ENCODE peak calls at places on chromosomes 7 and 10, in seven cellular contexts. N, G, M, P, X, J and F are unnamed samples.

GRCh38 chr7:21884496-21884895 is 61.2 kb downstream of the CDCA7L start:
- DNase-seq in N (no peak), G (no peak), M (no peak), P (no peak), X (no peak), J (no peak), F (no peak)

GRCh38 chr10:58704226-58705200 is 191.8 kb downstream of the BICC1 start:
- DNase-seq in N (no peak), G (no peak), M (no peak), P (no peak), X (no peak), J (no peak), F (no peak)

GRCh38 chr7:125256446-125256845 is 326.8 kb upstream of the POT1 start:
- DNase-seq in N (no peak), G (no peak), M (no peak), P (no peak), X (no peak), J (no peak), F (no peak)

GRCh38 chr10:47311193-47311899 is 10.9 kb upstream of the GDF2 start:
- DNase-seq in N (no peak), G (no peak), M (no peak), P (peak; percentile 9), X (no peak), J (peak; percentile 47), F (no peak)

GRCh38 chr7:115574676-115575291 is 455.8 kb downstream of the TFEC start:
- DNase-seq in N (no peak), G (no peak), M (no peak), P (no peak), X (no peak), J (no peak), F (no peak)

GRCh38 chr10:102639527-102639926 is 4.8 kb upstream of the TRIM8 start:
- DNase-seq in N (no peak), G (no peak), M (no peak), P (no peak), X (no peak), J (no peak), F (no peak)

GRCh38 chr7:30062587-30062986 is 34.4 kb downstream of the PLEKHA8 start:
- DNase-seq in N (no peak), G (peak; percentile 30), M (peak; percentile 56), P (peak; percentile 51), X (no peak), J (no peak), F (peak; percentile 64)

GRCh38 chr10:11434323-11434722 is 177.1 kb downstream of the USP6NL start:
- DNase-seq in N (no peak), G (peak; percentile 47), M (no peak), P (no peak), X (no peak), J (no peak), F (peak; percentile 39)

GRCh38 chr7:94228678-94229077 is 166.0 kb upstream of the COL1A2 start:
- DNase-seq in N (no peak), G (no peak), M (no peak), P (no peak), X (no peak), J (no peak), F (no peak)

GRCh38 chr7:89738549-89738948 is 415.7 kb upstream of the STEAP1 start:
- DNase-seq in N (no peak), G (no peak), M (no peak), P (no peak), X (no peak), J (no peak), F (no peak)

GRCh38 chr7:127930341-127931328 is 100.6 kb downstream of the LRRC4 start:
- DNase-seq in N (no peak), G (no peak), M (no peak), P (no peak), X (no peak), J (no peak), F (no peak)

GRCh38 chr10:71338728-71339495 is 19.9 kb downstream of the SLC29A3 start:
- DNase-seq in N (no peak), G (no peak), M (no peak), P (no peak), X (no peak), J (no peak), F (no peak)

GRCh38 chr10:70578371-70578947 is 24.1 kb downstream of the PRF1 start:
- DNase-seq in N (no peak), G (no peak), M (peak; percentile 12), P (no peak), X (no peak), J (peak; percentile 35), F (peak; percentile 45)

GRCh38 chr7:99180067-99180650 is 27.8 kb downstream of the KPNA7 start:
- DNase-seq in N (no peak), G (no peak), M (no peak), P (no peak), X (no peak), J (no peak), F (no peak)

GRCh38 chr10:73251683-73252444 is 580 bp downstream of the MRPS16 start:
- DNase-seq in N (no peak), G (peak; percentile 43), M (no peak), P (peak; percentile 42), X (no peak), J (no peak), F (no peak)

GRCh38 chr10:15368456-15368855 is 2.6 kb downstream of the FAM171A1 start:
- DNase-seq in N (no peak), G (no peak), M (no peak), P (no peak), X (no peak), J (no peak), F (no peak)

GRCh38 chr7:22287412-22287811 is 69.5 kb downstream of the RAPGEF5 start:
- DNase-seq in N (no peak), G (no peak), M (no peak), P (no peak), X (no peak), J (no peak), F (no peak)

GRCh38 chr7:5652829-5653228 is 128.6 kb downstream of the RNF216 start:
- DNase-seq in N (no peak), G (no peak), M (no peak), P (no peak), X (no peak), J (no peak), F (no peak)